ENCODE peak calls at places on chromosomes 5 and 9, in ten cellular contexts. A, T, C, P, X, W, I, O, S and D are unnamed samples.
A peak's percentile ranks its signal among the peaks of the same experiment; 100 is the strongest.

GRCh38 chr9:88198346-88198807 is 60.1 kb upstream of the SPATA31C2 start:
- DNase-seq in A (no peak), T (peak; percentile 32), C (peak; percentile 41), P (no peak), X (no peak), W (no peak), I (peak; percentile 41), O (no peak), S (peak; percentile 27), D (peak; percentile 17)

GRCh38 chr9:98536542-98537173 is 172.1 kb downstream of the GABBR2 start:
- DNase-seq in A (no peak), T (no peak), C (no peak), P (no peak), X (no peak), W (no peak), I (no peak), O (no peak), S (peak; percentile 9), D (no peak)

GRCh38 chr9:124480621-124480981 is 26.6 kb downstream of the NR5A1 start:
- DNase-seq in A (no peak), T (peak; percentile 6), C (no peak), P (no peak), X (peak; percentile 3), W (no peak), I (peak; percentile 4), O (no peak), S (peak; percentile 44), D (peak; percentile 9)

GRCh38 chr9:121645853-121646807 is 5.3 kb upstream of the DAB2IP start:
- DNase-seq in A (peak; percentile 48), T (no peak), C (no peak), P (peak; percentile 65), X (no peak), W (no peak), I (no peak), O (peak; percentile 38), S (no peak), D (no peak)

GRCh38 chr9:137160716-137161557 is 8.9 kb downstream of the LRRC26 start:
- DNase-seq in A (no peak), T (no peak), C (no peak), P (no peak), X (no peak), W (no peak), I (no peak), O (no peak), S (no peak), D (no peak)

GRCh38 chr5:111495159-111495558 is 17.2 kb downstream of the STARD4 start:
- DNase-seq in A (no peak), T (no peak), C (no peak), P (no peak), X (no peak), W (no peak), I (no peak), O (no peak), S (no peak), D (no peak)

GRCh38 chr9:123369296-123369695 is 13.3 kb downstream of the CRB2 start:
- DNase-seq in A (no peak), T (no peak), C (no peak), P (no peak), X (no peak), W (no peak), I (no peak), O (no peak), S (no peak), D (no peak)

GRCh38 chr9:93120846-93121315 is 13.2 kb downstream of the NINJ1 start:
- DNase-seq in A (peak; percentile 54), T (no peak), C (no peak), P (peak; percentile 31), X (no peak), W (no peak), I (no peak), O (peak; percentile 15), S (no peak), D (no peak)

GRCh38 chr5:119356384-119357188 is 767 bp downstream of the TNFAIP8 start:
- DNase-seq in A (no peak), T (peak; percentile 39), C (no peak), P (no peak), X (no peak), W (no peak), I (peak; percentile 46), O (no peak), S (peak; percentile 41), D (no peak)

GRCh38 chr5:119358901-119359603 is 3.2 kb downstream of the TNFAIP8 start:
- DNase-seq in A (no peak), T (no peak), C (no peak), P (no peak), X (no peak), W (no peak), I (no peak), O (no peak), S (no peak), D (no peak)

GRCh38 chr5:119357309-119357708 is 1.5 kb downstream of the TNFAIP8 start:
- DNase-seq in A (no peak), T (no peak), C (no peak), P (no peak), X (no peak), W (no peak), I (no peak), O (no peak), S (no peak), D (no peak)

GRCh38 chr5:119359737-119360413 is 4.1 kb downstream of the TNFAIP8 start:
- DNase-seq in A (no peak), T (no peak), C (no peak), P (no peak), X (no peak), W (no peak), I (no peak), O (no peak), S (no peak), D (no peak)

DNA sequence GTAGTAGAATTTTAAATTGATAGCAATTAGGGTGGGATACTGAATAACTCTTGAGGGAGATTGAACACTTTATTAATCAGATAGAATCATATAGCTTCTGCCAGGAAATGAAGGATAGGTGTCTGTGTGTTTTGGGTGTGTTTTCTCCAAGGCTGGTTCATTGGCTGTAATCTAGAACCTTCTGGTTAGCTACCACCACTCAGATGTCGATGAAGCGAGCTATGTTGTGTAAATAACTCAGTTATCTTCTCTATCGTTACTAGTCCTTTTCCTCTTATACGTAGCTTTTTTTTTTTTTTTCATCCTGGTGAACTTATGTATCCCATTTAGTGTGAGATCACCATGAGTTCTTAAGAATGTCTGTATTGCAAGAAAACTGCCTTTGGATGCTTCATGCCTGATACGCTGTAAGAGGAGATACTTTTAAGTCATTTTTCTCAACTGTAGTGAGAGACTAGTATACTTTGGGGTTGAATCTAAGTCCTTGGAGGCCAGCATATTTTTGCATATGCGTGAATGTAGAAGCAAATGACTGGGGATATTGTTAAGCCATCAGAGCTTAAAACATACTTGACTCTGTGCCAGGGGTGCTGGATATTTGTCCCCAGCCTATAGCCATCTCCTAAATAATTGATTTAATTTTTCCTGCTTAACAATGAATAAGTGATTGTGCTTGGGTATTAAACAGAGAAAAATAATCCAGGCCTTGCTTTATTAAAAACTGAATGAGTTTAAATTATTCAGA is 2.2 kb downstream of the TNFAIP8 start:
- DNase-seq in A (no peak), T (no peak), C (no peak), P (no peak), X (no peak), W (no peak), I (no peak), O (no peak), S (no peak), D (no peak)
- H3K4me3 ChIP-seq in A (no peak overlapping the region), T (no peak overlapping the region), C (peak overlapping the region; percentile 82), P (peak overlapping the region; percentile 72), X (peak overlapping the region; percentile 77), W (no peak overlapping the region), I (no peak overlapping the region), O (peak overlapping the region; percentile 74), S (no peak overlapping the region), D (no peak overlapping the region)

DNA sequence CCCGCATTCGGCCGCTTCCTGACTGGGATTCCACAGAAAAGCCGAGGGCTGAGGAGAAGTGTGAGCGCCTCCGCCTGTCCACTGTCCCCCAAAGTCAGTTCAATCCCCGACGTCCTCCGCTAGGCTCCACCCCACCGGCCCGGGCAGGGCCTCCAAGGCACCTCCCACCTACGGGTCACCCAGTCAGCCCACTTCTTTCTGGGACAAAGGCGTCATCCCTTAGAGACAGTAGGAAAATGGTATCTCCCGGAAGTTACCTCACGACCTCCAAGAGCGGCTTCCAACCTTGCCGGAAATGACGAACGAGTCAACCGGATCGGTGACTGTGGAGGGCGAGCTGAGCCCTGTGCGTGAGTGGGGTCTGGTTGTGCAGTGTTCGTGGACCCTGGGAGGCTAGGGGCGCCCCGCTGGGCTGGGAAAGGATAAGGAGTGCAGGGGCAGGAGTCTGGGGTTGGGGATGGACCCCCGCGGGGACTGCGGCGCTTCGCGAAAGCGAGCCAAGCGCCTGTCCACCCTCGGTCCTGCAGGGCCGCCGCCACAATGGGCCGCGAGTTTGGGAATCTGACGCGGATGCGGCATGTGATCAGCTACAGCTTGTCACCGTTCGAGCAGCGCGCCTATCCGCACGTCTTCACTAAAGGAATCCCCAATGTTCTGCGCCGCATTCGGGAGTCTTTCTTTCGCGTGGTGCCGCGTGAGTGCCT is at the start of the genes GDF9 and UQCRQ:
- DNase-seq in A (peak; percentile 89), T (peak; percentile 99), C (peak; percentile 99), P (peak; percentile 97), X (peak; percentile 100), W (peak; percentile 97), I (peak; percentile 100), O (peak; percentile 95), S (peak; percentile 100), D (peak; percentile 100)
- TF ChIP-seq CTCF in A (no peak), T (peak; percentile 41), C (peak; percentile 42), P (peak; percentile 53), X (peak; percentile 44), W (peak; percentile 41), I (peak; percentile 29), O (peak; percentile 32), S (peak; percentile 52), D (peak; percentile 21)

DNA sequence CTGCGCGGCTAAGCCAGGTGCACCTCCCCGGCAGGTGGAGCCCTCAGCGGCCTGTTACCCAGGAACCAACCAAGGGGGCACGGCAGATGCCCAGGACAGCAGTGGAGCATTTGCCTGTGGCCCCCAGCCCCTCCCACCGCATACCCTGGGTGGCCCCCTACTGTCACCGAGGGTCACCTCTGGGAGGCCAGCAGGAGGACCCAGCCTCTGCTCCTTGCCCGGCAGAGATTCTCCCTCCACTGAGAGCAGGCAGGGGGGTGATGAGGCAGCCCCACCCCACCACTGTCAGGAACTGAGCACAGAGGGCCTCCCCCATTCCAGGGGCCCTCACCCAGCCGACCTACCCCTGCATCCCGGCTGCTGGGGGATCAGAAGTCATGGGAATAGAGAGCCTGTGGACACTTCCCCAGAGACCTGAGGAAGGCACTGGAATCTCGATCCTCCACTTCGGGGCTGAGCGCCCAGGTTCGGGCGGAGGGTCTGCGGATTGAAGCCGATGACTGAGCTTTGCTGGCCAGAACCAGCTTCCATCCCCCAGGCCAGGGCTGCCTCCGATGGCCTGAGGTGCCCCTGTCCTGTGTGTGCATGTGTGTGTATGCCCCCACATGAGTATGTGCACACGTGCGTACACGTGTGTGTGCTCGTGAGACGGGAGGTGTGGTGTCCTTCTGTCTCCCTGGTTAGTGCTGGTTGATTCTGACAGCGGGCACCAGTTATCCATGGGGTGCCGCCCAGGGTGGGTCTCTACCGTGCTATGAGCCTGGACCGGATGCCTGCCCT is at the start of gene QRFP:
- DNase-seq in A (no peak), T (no peak), C (no peak), P (no peak), X (no peak), W (no peak), I (no peak), O (no peak), S (no peak), D (no peak)
- H3K4me3 ChIP-seq in A (no peak within 1 kb of the TSS), T (no peak within 1 kb of the TSS), C (no peak within 1 kb of the TSS), P (no peak within 1 kb of the TSS), X (no peak within 1 kb of the TSS), W (no peak within 1 kb of the TSS), I (no peak within 1 kb of the TSS), O (no peak within 1 kb of the TSS), S (no peak within 1 kb of the TSS), D (no peak within 1 kb of the TSS)

GRCh38 chr9:8417341-8417740 is 617.8 kb upstream of the DMAC1 start:
- DNase-seq in A (no peak), T (no peak), C (no peak), P (no peak), X (no peak), W (no peak), I (no peak), O (no peak), S (no peak), D (no peak)

GRCh38 chr9:8420416-8420815 is 620.8 kb upstream of the DMAC1 start:
- DNase-seq in A (no peak), T (no peak), C (no peak), P (no peak), X (no peak), W (no peak), I (no peak), O (no peak), S (no peak), D (no peak)

DNA sequence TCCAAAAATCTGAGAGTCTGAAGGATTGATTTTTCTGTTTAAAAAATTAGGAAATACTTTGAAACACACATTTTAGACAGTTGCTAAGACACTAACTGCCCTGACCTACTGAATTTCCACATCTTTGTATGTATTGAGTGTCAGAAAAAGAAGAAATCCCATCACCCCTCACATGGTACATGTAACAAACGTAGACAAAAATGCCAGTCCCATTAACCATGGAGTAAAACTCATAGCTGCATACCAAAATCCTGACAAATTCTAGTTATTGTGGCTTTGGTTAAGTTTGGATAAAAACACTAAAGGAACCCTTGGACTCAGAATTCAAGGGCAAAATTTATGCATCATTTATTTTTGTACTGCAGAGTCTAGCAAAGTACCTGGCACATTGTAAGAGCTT is 620.3 kb upstream of the DMAC1 start:
- DNase-seq in A (no peak), T (peak; percentile 38), C (no peak), P (no peak), X (peak; percentile 17), W (no peak), I (peak; percentile 54), O (no peak), S (no peak), D (no peak)
- TF ChIP-seq CTCF in A (no peak), T (no peak), C (no peak), P (no peak), X (no peak), W (no peak), I (no peak), O (no peak), S (no peak), D (no peak)